ENCODE peak calls at places on chromosome 16, in eight cellular contexts. M is NB4, S is body of pancreas, P is heart right ventricle, N is ovary, Z is colonic mucosa, B is IMR-90, X is AG04449. R is an unnamed sample.
A peak's percentile ranks its signal among the peaks of the same experiment; 100 is the strongest.

GRCh38 chr16:27432600-27432957 is 30.6 kb downstream of the IL21R start:
- DNase-seq in M (no peak), S (no peak), P (no peak), N (no peak), Z (no peak), B (peak; percentile 82), X (no peak), R (no peak)

GRCh38 chr16:82651921-82652601 is 25.3 kb downstream of the CDH13 start:
- DNase-seq in M (peak; percentile 35), S (no peak), P (no peak), N (no peak), Z (no peak), B (no peak), X (no peak), R (no peak)

GRCh38 chr16:19831678-19832077 is 53.0 kb downstream of the GPRC5B start:
- DNase-seq in M (no peak), S (no peak), P (peak; percentile 15), N (no peak), Z (no peak), B (peak; percentile 89), X (peak; percentile 41), R (no peak)

GRCh38 chr16:17777461-17777863 is 306.7 kb upstream of the XYLT1 start:
- DNase-seq in M (peak; percentile 9), S (no peak), P (no peak), N (no peak), Z (no peak), B (peak; percentile 27), X (no peak), R (no peak)

GRCh38 chr16:11155284-11155806 is 100.7 kb downstream of the SOCS1 start:
- DNase-seq in M (no peak), S (no peak), P (no peak), N (no peak), Z (no peak), B (peak; percentile 96), X (peak; percentile 54), R (no peak)

GRCh38 chr16:16890964-16891363 is 512.0 kb downstream of the NPIPA7 start:
- DNase-seq in M (no peak), S (no peak), P (no peak), N (no peak), Z (no peak), B (no peak), X (no peak), R (no peak)

GRCh38 chr16:57533618-57534336 is 2.6 kb downstream of the CCDC102A start:
- DNase-seq in M (peak; percentile 33), S (peak; percentile 26), P (peak; percentile 37), N (peak; percentile 60), Z (peak; percentile 38), B (no peak), X (no peak), R (no peak)

GRCh38 chr16:35311475-35311874 is 1852.1 kb downstream of the TP53TG3F start:
- DNase-seq in M (peak; percentile 21), S (no peak), P (no peak), N (no peak), Z (no peak), B (no peak), X (no peak), R (no peak)

GRCh38 chr16:51431517-51432241 is 280.6 kb upstream of the SALL1 start:
- DNase-seq in M (peak; percentile 79), S (peak; percentile 68), P (no peak), N (no peak), Z (no peak), B (peak; percentile 99), X (peak; percentile 95), R (no peak)

DNA sequence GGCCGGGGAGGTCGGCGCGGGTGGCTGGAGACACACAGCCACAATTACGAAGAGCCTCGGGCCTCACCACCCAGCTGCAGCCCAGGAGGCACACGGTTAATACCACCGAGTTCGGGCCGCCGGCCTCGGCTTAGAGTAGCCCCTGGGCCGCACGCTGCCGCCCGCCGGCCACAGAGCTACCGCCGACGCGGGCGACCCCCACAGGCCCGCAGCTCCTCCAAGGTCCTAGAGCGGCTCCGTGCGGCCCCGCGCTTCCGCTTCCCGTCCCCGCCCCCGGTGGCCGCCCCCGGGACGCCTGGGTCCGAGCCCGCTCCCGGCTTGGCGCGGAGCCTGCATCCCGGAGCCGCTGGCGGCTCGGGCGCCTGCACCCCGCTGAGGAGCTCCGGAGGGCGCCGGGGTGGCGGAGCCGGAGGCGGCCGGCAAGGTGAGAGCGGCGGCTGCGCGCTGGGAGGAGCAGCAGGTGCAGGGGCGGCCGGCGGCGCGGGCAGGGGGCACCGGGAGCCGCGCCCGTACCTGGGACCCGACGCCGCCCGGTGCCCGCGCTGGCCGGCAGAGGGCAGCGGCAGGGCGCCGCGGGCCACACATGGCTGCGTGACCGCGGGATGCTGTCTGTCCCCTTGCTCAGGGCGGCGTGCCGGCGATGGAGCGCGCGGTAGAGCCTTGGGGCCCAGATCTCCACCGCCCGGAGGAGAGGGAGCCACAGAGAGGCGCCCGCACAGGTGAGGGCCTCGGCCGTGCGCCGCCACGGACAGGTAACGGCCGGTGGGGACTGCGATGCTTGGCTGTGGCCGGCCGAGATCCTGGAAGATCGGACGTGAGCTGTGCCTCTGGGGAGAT is at the start of gene ZNF48:
- DNase-seq in M (peak; percentile 92), S (peak; percentile 92), P (peak; percentile 88), N (peak; percentile 92), Z (peak; percentile 72), B (peak; percentile 90), X (peak; percentile 21), R (peak; percentile 35)
- TF ChIP-seq CTCF in M (peak; percentile 15), S (peak; percentile 30), P (peak; percentile 18), N (peak; percentile 8), Z (peak; percentile 15), B (peak; percentile 38), X (peak; percentile 24), R (peak; percentile 66)

GRCh38 chr16:31487720-31488629 is 5.1 kb downstream of the SLC5A2 start:
- DNase-seq in M (peak; percentile 66), S (peak; percentile 63), P (no peak), N (no peak), Z (peak; percentile 80), B (peak; percentile 28), X (no peak), R (no peak)

GRCh38 chr16:31486036-31486435 is 3.1 kb downstream of the SLC5A2 start:
- DNase-seq in M (no peak), S (no peak), P (no peak), N (peak; percentile 28), Z (no peak), B (no peak), X (no peak), R (no peak)

GRCh38 chr16:31489616-31490584 is 7.0 kb downstream of the SLC5A2 start:
- DNase-seq in M (no peak), S (no peak), P (no peak), N (no peak), Z (no peak), B (no peak), X (no peak), R (no peak)

GRCh38 chr16:31487076-31487719 is 4.3 kb downstream of the SLC5A2 start:
- DNase-seq in M (no peak), S (no peak), P (no peak), N (no peak), Z (no peak), B (no peak), X (no peak), R (no peak)

DNA sequence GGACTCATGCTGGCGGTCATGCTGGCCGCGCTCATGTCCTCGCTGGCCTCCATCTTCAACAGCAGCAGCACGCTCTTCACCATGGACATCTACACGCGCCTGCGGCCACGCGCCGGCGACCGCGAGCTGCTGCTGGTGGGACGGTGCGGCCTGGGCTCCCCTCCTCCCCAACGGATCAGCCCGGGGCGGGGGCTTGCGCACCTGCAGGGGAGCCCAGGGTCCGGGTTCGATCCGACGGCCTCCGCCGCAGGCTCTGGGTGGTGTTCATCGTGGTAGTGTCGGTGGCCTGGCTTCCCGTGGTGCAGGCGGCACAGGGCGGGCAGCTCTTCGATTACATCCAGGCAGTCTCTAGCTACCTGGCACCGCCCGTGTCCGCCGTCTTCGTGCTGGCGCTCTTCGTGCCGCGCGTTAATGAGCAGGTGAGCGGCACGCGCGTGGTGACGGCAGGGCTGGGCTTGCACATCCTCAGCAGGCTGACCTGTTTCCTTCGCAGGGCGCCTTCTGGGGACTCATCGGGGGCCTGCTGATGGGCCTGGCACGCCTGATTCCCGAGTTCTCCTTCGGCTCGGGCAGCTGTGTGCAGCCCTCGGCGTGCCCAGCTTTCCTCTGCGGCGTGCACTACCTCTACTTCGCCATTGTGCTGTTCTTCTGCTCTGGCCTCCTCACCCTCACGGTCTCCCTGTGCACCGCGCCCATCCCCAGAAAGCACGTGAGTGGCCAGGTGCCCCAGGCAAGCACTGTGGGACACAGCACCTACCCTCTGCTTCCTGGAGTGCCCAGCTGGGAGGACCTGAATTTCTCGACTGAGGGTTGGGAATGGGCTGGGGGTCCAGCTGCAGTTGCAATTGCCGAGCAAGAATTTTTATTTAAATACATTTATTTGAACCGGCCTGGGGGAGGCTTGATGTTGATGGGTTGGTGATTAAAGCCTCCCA is 6.0 kb downstream of the SLC5A2 start:
- DNase-seq in M (no peak), S (no peak), P (no peak), N (no peak), Z (no peak), B (no peak), X (no peak), R (no peak)
- H3K4me3 ChIP-seq in M (no peak overlapping the region), S (no peak overlapping the region), P (peak overlapping the region; percentile 47), N (no peak overlapping the region), Z (peak overlapping the region; percentile 52), B (no peak overlapping the region), X (peak overlapping the region; percentile 55), R (no peak overlapping the region)

GRCh38 chr16:87571868-87572244 is 30.5 kb upstream of the JPH3 start:
- DNase-seq in M (no peak), S (no peak), P (no peak), N (no peak), Z (no peak), B (no peak), X (no peak), R (no peak)

GRCh38 chr16:87569601-87570559 is 32.4 kb upstream of the JPH3 start:
- DNase-seq in M (no peak), S (no peak), P (no peak), N (no peak), Z (no peak), B (no peak), X (no peak), R (no peak)

GRCh38 chr16:87570564-87570937 is 31.8 kb upstream of the JPH3 start:
- DNase-seq in M (no peak), S (no peak), P (no peak), N (no peak), Z (no peak), B (no peak), X (no peak), R (no peak)

GRCh38 chr16:87572959-87573358 is 29.3 kb upstream of the JPH3 start:
- DNase-seq in M (no peak), S (no peak), P (no peak), N (no peak), Z (no peak), B (no peak), X (no peak), R (no peak)

GRCh38 chr16:87570938-87571867 is 31.1 kb upstream of the JPH3 start:
- DNase-seq in M (peak; percentile 32), S (peak; percentile 69), P (peak; percentile 40), N (peak; percentile 68), Z (peak; percentile 41), B (peak; percentile 53), X (no peak), R (peak; percentile 42)
- TF ChIP-seq CTCF in M (peak; percentile 63), S (peak; percentile 48), P (peak; percentile 16), N (peak; percentile 39), Z (no peak), B (peak; percentile 64), X (peak; percentile 49), R (peak; percentile 47)

DNA sequence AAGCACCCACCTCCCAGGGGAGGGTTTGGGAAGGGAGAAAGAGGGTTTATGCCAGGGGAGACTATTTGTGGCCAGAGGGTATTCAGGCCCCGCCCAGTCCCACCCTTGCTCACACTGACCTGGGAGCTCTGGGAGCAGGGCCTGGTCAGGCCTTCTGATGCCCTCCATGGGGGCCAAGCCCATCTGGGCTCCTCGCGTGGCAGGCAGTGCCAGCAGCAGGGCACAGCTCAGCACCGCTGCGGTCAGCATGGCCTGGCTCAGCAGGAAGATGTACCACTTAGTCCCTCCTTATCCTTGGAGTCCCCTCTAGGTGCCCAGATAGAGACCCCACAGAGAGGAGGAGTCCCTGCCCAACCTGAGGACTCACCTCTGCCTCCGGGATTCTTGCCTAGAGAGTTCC is at the start of gene AGRP:
- DNase-seq in M (no peak), S (no peak), P (no peak), N (no peak), Z (no peak), B (no peak), X (no peak), R (no peak)
- H3K4me3 ChIP-seq in M (no peak within 1 kb of the TSS), S (no peak within 1 kb of the TSS), P (no peak within 1 kb of the TSS), N (no peak within 1 kb of the TSS), Z (no peak within 1 kb of the TSS), B (no peak within 1 kb of the TSS), X (peak within 1 kb of the TSS; percentile 74), R (no peak within 1 kb of the TSS)

R was measured in LNCaP clone FGC.